ENCODE peak calls at places on chromosomes 4 and X, in six cellular contexts. M, P, S, R, H and W are unnamed samples. For H3K4me1 and H3K36me3, the result is how much of the 10 kb centered on the place peaks cover.

GRCh38 chr4:91116861-91117260 is 989.7 kb downstream of the CCSER1 start:
- DNase-seq in M (no peak), P (no peak), S (no peak), R (no peak), H (no peak), W (no peak)

GRCh38 chrX:462853-463252 is 76.1 kb upstream of the PPP2R3B start:
- DNase-seq in M (no peak), P (no peak), S (no peak), R (no peak), H (no peak), W (peak)

GRCh38 chr4:121789960-121790829 is 10.9 kb upstream of the EXOSC9 start:
- DNase-seq in M (no peak), P (no peak), S (no peak), R (no peak), H (no peak), W (no peak)

GRCh38 chr4:1043658-1044468 is 32.4 kb downstream of the FGFRL1 start:
- DNase-seq in M (peak), P (peak), S (peak), R (peak), H (peak), W (peak)

GRCh38 chr4:188139141-188139540 is at the start of gene TRIML1:
- DNase-seq in M (no peak), P (no peak), S (no peak), R (no peak), H (no peak), W (no peak)

GRCh38 chrX:122579521-122579920 is 604.6 kb upstream of the GRIA3 start:
- DNase-seq in M (no peak), P (no peak), S (no peak), R (no peak), H (no peak), W (no peak)

GRCh38 chrX:97704881-97705280 is 821.2 kb downstream of the RPA4 start:
- DNase-seq in M (no peak), P (no peak), S (no peak), R (no peak), H (no peak), W (no peak)

GRCh38 chrX:153925739-153926593 is at the start of gene ARHGAP4:
- DNase-seq in M (peak), P (no peak), S (no peak), R (no peak), H (no peak), W (no peak)

GRCh38 chr4:1416051-1416947 is 10.1 kb upstream of the NKX1-1 start:
- DNase-seq in M (peak), P (peak), S (no peak), R (peak), H (peak), W (peak)

GRCh38 chrX:128975716-128976115 is 547.6 kb downstream of the SMARCA1 start:
- DNase-seq in M (no peak), P (no peak), S (peak), R (no peak), H (peak), W (no peak)

GRCh38 chr4:74023709-74024108 is 14.8 kb downstream of the CXCL3 start:
- DNase-seq in M (no peak), P (no peak), S (peak), R (no peak), H (no peak), W (no peak)

GRCh38 chr4:74109894-74110605 is 11.1 kb upstream of the CXCL2 start:
- DNase-seq in M (no peak), P (no peak), S (no peak), R (no peak), H (no peak), W (no peak)

GRCh38 chrX:21656587-21657317 is 1.4 kb downstream of the KLHL34 start:
- DNase-seq in M (no peak), P (no peak), S (no peak), R (no peak), H (no peak), W (peak)

GRCh38 chr4:8761167-8761823 is 110.3 kb downstream of the HMX1 start:
- DNase-seq in M (peak), P (peak), S (no peak), R (no peak), H (no peak), W (peak)

GRCh38 chrX:48694776-48695523 is 1.6 kb upstream of the SUV39H1 start:
- DNase-seq in M (no peak), P (no peak), S (no peak), R (no peak), H (no peak), W (no peak)

GRCh38 chr4:48047421-48047844 is 30.9 kb downstream of the NIPAL1 start:
- DNase-seq in M (peak), P (peak), S (peak), R (no peak), H (peak), W (no peak)

GRCh38 chrX:14027511-14028019 is 2.1 kb downstream of the GEMIN8 start:
- DNase-seq in M (no peak), P (no peak), S (no peak), R (no peak), H (no peak), W (no peak)

GRCh38 chr4:88573286-88573994 is 18.8 kb upstream of the HERC3 start:
- DNase-seq in M (no peak), P (no peak), S (no peak), R (no peak), H (no peak), W (no peak)

GRCh38 chr4:8353912-8354453 is 84.4 kb downstream of the HTRA3 start:
- DNase-seq in M (no peak), P (no peak), S (no peak), R (no peak), H (no peak), W (peak)

GRCh38 chrX:146186540-146186939 is 368.9 kb downstream of the SLITRK2 start:
- DNase-seq in M (no peak), P (no peak), S (no peak), R (no peak), H (no peak), W (no peak)

GRCh38 chr4:7196283-7196651 is 3.9 kb downstream of the SORCS2 start:
- DNase-seq in M (no peak), P (no peak), S (no peak), R (no peak), H (no peak), W (peak)

GRCh38 chrX:70549429-70549828 is 104.8 kb downstream of the DLG3 start:
- DNase-seq in M (no peak), P (no peak), S (no peak), R (no peak), H (no peak), W (no peak)

GRCh38 chrX:29043751-29044150 is 456.5 kb downstream of the IL1RAPL1 start:
- DNase-seq in M (no peak), P (no peak), S (no peak), R (no peak), H (no peak), W (no peak)

GRCh38 chrX:10158279-10158939 is 1.6 kb downstream of the CLCN4 start:
- DNase-seq in M (no peak), P (no peak), S (no peak), R (no peak), H (no peak), W (peak)

GRCh38 chr4:81227968-81228367 is 12.9 kb upstream of the PRKG2 start:
- DNase-seq in M (no peak), P (no peak), S (no peak), R (no peak), H (no peak), W (no peak)

GRCh38 chr4:171891038-171891437 is 77.8 kb downstream of the GALNTL6 start:
- DNase-seq in M (no peak), P (no peak), S (no peak), R (no peak), H (no peak), W (no peak)

GRCh38 chr4:62528874-62529273 is 1328.7 kb downstream of the ADGRL3 start:
- DNase-seq in M (no peak), P (no peak), S (no peak), R (no peak), H (no peak), W (no peak)

GRCh38 chr4:76562161-76562560 is 127.1 kb downstream of the SHROOM3 start:
- DNase-seq in M (no peak), P (no peak), S (no peak), R (no peak), H (no peak), W (no peak)

GRCh38 chr4:39976945-39977488 is 694 bp downstream of the PDS5A start:
- DNase-seq in M (peak), P (peak), S (peak), R (no peak), H (peak), W (peak)

GRCh38 chr4:5609265-5610007 is 98.9 kb downstream of the EVC2 start:
- DNase-seq in M (no peak), P (no peak), S (no peak), R (no peak), H (no peak), W (no peak)

GRCh38 chr4:101292901-101293300 is 54.4 kb downstream of the PPP3CA start:
- DNase-seq in M (no peak), P (no peak), S (no peak), R (no peak), H (no peak), W (no peak)

GRCh38 chrX:112513154-112513553 is 166.6 kb downstream of the LHFPL1 start:
- DNase-seq in M (no peak), P (no peak), S (no peak), R (no peak), H (no peak), W (no peak)

GRCh38 chr4:149980125-149980682 is 98.0 kb upstream of the DCLK2 start:
- DNase-seq in M (no peak), P (no peak), S (no peak), R (no peak), H (no peak), W (no peak)

GRCh38 chr4:82739292-82740190 is 59.1 kb downstream of the SCD5 start:
- DNase-seq in M (no peak), P (peak), S (peak), R (peak), H (peak), W (peak)

GRCh38 chr4:76571274-76571673 is 136.2 kb downstream of the SHROOM3 start:
- DNase-seq in M (no peak), P (no peak), S (no peak), R (no peak), H (no peak), W (no peak)

GRCh38 chr4:37584530-37585060 is 101.6 kb downstream of the RELL1 start:
- DNase-seq in M (no peak), P (no peak), S (no peak), R (no peak), H (no peak), W (no peak)

GRCh38 chr4:5973033-5973432 is 45.2 kb downstream of the C4orf50 start:
- DNase-seq in M (no peak), P (no peak), S (no peak), R (no peak), H (peak), W (no peak)

GRCh38 chrX:129980540-129981206 is 1.8 kb upstream of the BCORL1 start:
- DNase-seq in M (peak), P (peak), S (peak), R (no peak), H (peak), W (peak)

GRCh38 chr4:88286897-88287296 is 2.5 kb upstream of the PPM1K start:
- DNase-seq in M (no peak), P (no peak), S (no peak), R (no peak), H (no peak), W (no peak)

GRCh38 chr4:21790437-21791029 is 158.0 kb downstream of the KCNIP4 start:
- DNase-seq in M (no peak), P (no peak), S (no peak), R (no peak), H (no peak), W (no peak)

DNA sequence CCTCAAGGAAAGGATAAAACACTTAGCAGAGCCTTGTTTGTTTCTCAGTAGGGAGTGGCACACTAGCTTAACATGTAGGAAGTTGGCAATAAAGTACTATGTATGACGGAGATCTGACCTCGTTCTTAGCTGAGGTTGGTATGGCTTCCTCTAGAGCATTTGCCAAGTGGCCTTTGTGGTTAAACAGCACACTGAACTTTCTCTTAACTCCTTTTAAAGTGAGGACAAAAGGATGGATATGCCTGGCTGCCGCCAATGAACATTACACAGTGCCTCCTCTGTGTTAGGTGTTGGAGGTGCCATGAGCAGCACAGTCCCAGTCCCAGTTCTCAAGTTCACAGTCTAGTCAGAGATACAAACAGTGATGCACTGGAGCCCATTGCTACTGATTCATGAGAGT is 54.4 kb downstream of the VGLL1 start:
- DNase-seq in M (peak), P (no peak), S (no peak), R (no peak), H (no peak), W (no peak)
- H3K4me1 ChIP-seq in M (under half), P (under half), S (under half), R (under half), H (under half), W (under half)

DNA sequence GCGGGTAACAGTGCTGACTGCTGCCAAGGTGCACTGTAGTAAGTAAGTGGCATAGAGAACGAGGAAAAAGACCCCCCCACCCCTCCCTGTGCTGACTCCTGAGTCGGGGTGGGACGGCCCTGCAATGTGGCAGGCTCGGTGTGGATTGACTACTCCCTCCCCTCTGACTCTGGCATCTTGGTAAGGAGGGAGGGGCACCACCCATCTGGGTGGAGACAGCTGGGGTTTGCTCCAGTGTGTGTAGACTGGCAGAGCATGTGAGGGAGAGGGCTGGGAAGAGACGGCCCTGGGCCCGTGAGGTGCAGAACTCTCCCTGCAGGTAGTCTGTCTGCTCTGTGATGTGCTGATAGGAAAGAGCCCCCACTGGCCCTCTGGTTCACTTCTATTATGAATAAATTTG is 31.0 kb downstream of the NSG1 start:
- DNase-seq in M (no peak), P (no peak), S (no peak), R (no peak), H (peak), W (no peak)
- H3K36me3 ChIP-seq in M (under half), P (under half), S (under half), R (under half), H (half or more), W (half or more)

DNA sequence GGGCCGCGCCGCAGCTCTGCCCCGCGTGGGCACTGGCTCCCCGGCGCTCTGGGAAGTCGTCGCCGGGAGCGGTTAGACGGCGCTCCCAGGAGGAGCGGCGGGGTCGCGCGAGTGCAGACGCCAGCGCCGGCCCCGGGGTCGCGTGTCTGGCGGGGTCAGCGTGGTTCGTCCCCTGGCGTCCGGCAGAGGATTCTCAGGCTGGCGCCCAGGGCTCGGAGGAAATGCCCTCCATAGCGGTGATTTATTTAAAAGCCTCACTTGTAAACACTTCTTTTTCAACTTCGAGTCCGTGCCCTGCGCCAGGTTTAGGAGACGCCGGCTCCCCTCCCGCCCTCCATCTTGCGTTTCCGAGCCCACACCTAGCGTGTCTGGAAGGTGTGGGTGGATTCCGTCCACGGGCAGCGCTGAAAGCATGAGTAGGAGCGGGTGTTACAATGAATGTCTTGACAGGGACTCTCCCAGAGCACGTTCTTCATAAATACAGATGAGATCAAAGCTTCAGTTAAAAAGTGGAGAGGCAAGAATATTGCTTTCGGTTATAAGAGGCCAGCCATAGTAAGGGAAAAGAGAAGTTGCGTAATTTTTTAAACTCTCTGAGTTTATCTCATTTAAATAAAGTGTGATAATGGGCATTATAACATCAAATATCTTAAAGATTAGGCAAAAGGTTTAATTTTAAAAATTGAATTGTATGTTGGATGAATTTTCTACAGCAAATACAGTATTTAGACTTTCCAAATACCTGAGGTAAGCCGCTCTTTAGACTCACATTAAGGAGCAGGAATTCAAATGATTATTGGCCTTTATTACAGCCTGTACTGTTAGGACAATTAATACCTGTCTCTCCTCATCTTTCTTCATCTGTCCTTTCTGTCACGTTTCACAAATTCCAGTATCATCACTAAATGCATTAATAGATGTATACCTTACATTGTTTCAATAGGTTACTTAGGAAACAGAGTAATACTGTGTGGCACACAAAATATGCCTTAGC is 863 bp downstream of the FAM241A start:
- DNase-seq in M (peak), P (peak), S (peak), R (no peak), H (peak), W (peak)
- H3K4me1 ChIP-seq in M (under half), P (under half), S (under half), R (under half), H (under half), W (under half)

GRCh38 chr4:127917151-127917550 is 36.5 kb downstream of the PLK4 start:
- DNase-seq in M (no peak), P (no peak), S (no peak), R (no peak), H (no peak), W (no peak)
- H3K36me3 ChIP-seq in M (under half), P (under half), S (under half), R (under half), H (under half), W (under half)

GRCh38 chr4:158163941-158164665 is 8.7 kb downstream of the GASK1B start:
- DNase-seq in M (no peak), P (no peak), S (no peak), R (no peak), H (no peak), W (no peak)

GRCh38 chr4:158159054-158159717 is 13.6 kb downstream of the GASK1B start:
- DNase-seq in M (no peak), P (no peak), S (no peak), R (no peak), H (no peak), W (no peak)

GRCh38 chr4:158159718-158160094 is 13.1 kb downstream of the GASK1B start:
- DNase-seq in M (no peak), P (no peak), S (no peak), R (no peak), H (no peak), W (no peak)

GRCh38 chr4:158162637-158163036 is 10.2 kb downstream of the GASK1B start:
- DNase-seq in M (no peak), P (no peak), S (no peak), R (no peak), H (no peak), W (no peak)

GRCh38 chr4:158161561-158162354 is 11.1 kb downstream of the GASK1B start:
- DNase-seq in M (no peak), P (no peak), S (no peak), R (peak), H (no peak), W (peak)
- H3K4me1 ChIP-seq in M (under half), P (under half), S (under half), R (half or more), H (half or more), W (under half)

GRCh38 chr4:184706453-184706852 is 27.4 kb downstream of the CENPU start:
- DNase-seq in M (no peak), P (no peak), S (no peak), R (no peak), H (no peak), W (no peak)
- H3K36me3 ChIP-seq in M (under half), P (under half), S (under half), R (under half), H (under half), W (under half)

DNA sequence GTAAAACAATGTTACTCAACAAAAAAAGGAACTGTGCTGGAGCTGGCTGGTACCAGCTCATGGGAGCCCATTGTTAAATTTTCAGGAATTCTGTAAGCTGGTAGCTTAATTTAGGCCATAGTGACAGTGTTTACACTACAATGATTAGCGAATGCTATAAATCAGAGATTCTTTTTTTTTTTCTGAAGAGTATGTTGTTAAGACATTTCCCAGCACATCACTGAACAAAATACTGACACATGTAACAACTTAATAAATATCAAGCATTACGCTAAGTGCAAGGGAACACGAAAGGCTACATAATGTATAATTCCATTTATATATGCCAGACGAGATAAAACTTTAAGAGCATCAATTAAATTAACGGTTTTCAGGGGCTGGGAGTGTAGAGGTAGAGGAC is 4.4 kb downstream of the WDFY3 start:
- DNase-seq in M (no peak), P (no peak), S (no peak), R (no peak), H (no peak), W (no peak)
- H3K4me1 ChIP-seq in M (under half), P (under half), S (under half), R (under half), H (half or more), W (half or more)

GRCh38 chr4:168415911-168416310 is 64.4 kb downstream of the DDX60L start:
- DNase-seq in M (no peak), P (no peak), S (no peak), R (no peak), H (no peak), W (no peak)

GRCh38 chr4:168421055-168421454 is 59.2 kb downstream of the DDX60L start:
- DNase-seq in M (no peak), P (no peak), S (no peak), R (no peak), H (no peak), W (no peak)

DNA sequence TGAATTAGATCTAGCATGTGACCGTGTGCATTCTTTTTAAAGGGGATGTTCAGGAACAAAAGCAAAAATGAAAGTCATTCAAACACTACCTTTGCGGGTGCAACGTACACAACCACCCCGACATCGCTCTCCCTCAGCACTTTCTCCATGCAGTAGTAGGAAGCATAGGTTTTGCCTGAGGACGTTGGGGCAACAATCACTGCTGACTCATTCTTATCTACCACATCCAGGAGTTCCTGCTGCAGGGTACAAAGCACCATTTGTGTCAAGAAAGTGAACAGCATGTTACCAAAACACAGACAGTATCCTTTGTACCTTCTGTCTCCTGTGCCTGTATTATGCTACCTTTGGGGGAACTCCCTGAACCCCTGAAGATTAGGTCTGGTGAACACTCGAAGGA is 58.6 kb downstream of the DDX60L start:
- DNase-seq in M (no peak), P (no peak), S (no peak), R (no peak), H (peak), W (no peak)
- H3K36me3 ChIP-seq in M (under half), P (under half), S (under half), R (under half), H (half or more), W (half or more)

GRCh38 chrX:40101430-40101802 is 3.7 kb upstream of the BCOR start:
- DNase-seq in M (no peak), P (no peak), S (no peak), R (no peak), H (no peak), W (no peak)
- H3K4me1 ChIP-seq in M (under half), P (under half), S (under half), R (half or more), H (half or more), W (under half)